ENCODE peak calls at places on chromosomes 13 and 19, in five cellular contexts. N is kidney epithelial cell, Z is epithelial cell of esophagus, L is glutamatergic neuron, Q is cardiac muscle cell. J is an unnamed sample.

GRCh38 chr19:28883241-28883693 is 329.7 kb downstream of the UQCRFS1 start:
- DNase-seq in N (no peak), Z (no peak), L (no peak), Q (peak), J (no peak)

GRCh38 chr13:63209330-63210017 is 1793.8 kb upstream of the PCDH20 start:
- DNase-seq in N (no peak), Z (no peak), L (no peak), Q (no peak), J (no peak)

GRCh38 chr13:34017231-34017630 is 199.3 kb downstream of the RFC3 start:
- DNase-seq in N (no peak), Z (peak), L (no peak), Q (no peak), J (no peak)

GRCh38 chr19:29697523-29698261 is 17.4 kb downstream of the C19orf12 start:
- DNase-seq in N (no peak), Z (no peak), L (no peak), Q (no peak), J (no peak)

GRCh38 chr19:12015015-12015752 is 20.3 kb downstream of the ZNF433 start:
- DNase-seq in N (no peak), Z (no peak), L (no peak), Q (no peak), J (no peak)

GRCh38 chr19:56253737-56254136 is 18.8 kb upstream of the EDDM13 start:
- DNase-seq in N (peak), Z (peak), L (no peak), Q (peak), J (no peak)

GRCh38 chr13:40306817-40307216 is 359.6 kb downstream of the FOXO1 start:
- DNase-seq in N (no peak), Z (peak), L (no peak), Q (no peak), J (no peak)

GRCh38 chr13:37295046-37295445 is 189.6 kb upstream of the CSNK1A1L start:
- DNase-seq in N (no peak), Z (no peak), L (no peak), Q (no peak), J (no peak)

GRCh38 chr19:19860756-19861390 is 4.8 kb upstream of the ZNF253 start:
- DNase-seq in N (no peak), Z (peak), L (peak), Q (peak), J (no peak)

GRCh38 chr19:633786-634639 is 676 bp upstream of the POLRMT start:
- DNase-seq in N (no peak), Z (peak), L (no peak), Q (no peak), J (no peak)

GRCh38 chr13:109787135-109787954 is 962 bp upstream of the IRS2 start:
- DNase-seq in N (no peak), Z (peak), L (peak), Q (peak), J (peak)

GRCh38 chr13:79936368-79937136 is 404.4 kb downstream of the SPRY2 start:
- DNase-seq in N (peak), Z (peak), L (no peak), Q (no peak), J (no peak)

GRCh38 chr13:25493930-25494707 is 122.3 kb downstream of the ATP8A2 start:
- DNase-seq in N (no peak), Z (no peak), L (no peak), Q (peak), J (no peak)

GRCh38 chr13:20192470-20193141 is at the start of gene GJB2:
- DNase-seq in N (no peak), Z (peak), L (no peak), Q (peak), J (no peak)

GRCh38 chr13:99911069-99911964 is 60.2 kb downstream of the ZIC5 start:
- DNase-seq in N (no peak), Z (no peak), L (no peak), Q (no peak), J (no peak)

GRCh38 chr19:41588497-41589209 is 12.7 kb downstream of the CEACAM21 start:
- DNase-seq in N (peak), Z (peak), L (no peak), Q (peak), J (no peak)

GRCh38 chr19:6489278-6490061 is 7.9 kb upstream of the DENND1C start:
- DNase-seq in N (no peak), Z (no peak), L (no peak), Q (no peak), J (no peak)

GRCh38 chr19:5155586-5156210 is 184.9 kb downstream of the PTPRS start:
- DNase-seq in N (no peak), Z (no peak), L (no peak), Q (no peak), J (no peak)

GRCh38 chr13:67023088-67023893 is 206.8 kb downstream of the PCDH9 start:
- DNase-seq in N (peak), Z (peak), L (no peak), Q (no peak), J (no peak)

GRCh38 chr19:21482863-21483276 is 22.5 kb upstream of the ZNF429 start:
- DNase-seq in N (no peak), Z (peak), L (peak), Q (peak), J (no peak)

GRCh38 chr13:30752201-30752797 is 17.0 kb downstream of the ALOX5AP start:
- DNase-seq in N (no peak), Z (peak), L (peak), Q (peak), J (no peak)

GRCh38 chr19:38542040-38542439 is 75.7 kb downstream of the MAP4K1 start:
- DNase-seq in N (no peak), Z (no peak), L (no peak), Q (no peak), J (no peak)

GRCh38 chr19:38544569-38545315 is 73.0 kb downstream of the MAP4K1 start:
- DNase-seq in N (peak), Z (no peak), L (no peak), Q (no peak), J (no peak)

GRCh38 chr19:38545596-38545995 is 72.2 kb downstream of the MAP4K1 start:
- DNase-seq in N (no peak), Z (no peak), L (no peak), Q (no peak), J (no peak)

GRCh38 chr19:38543286-38543806 is 74.4 kb downstream of the MAP4K1 start:
- DNase-seq in N (no peak), Z (no peak), L (no peak), Q (no peak), J (no peak)

DNA sequence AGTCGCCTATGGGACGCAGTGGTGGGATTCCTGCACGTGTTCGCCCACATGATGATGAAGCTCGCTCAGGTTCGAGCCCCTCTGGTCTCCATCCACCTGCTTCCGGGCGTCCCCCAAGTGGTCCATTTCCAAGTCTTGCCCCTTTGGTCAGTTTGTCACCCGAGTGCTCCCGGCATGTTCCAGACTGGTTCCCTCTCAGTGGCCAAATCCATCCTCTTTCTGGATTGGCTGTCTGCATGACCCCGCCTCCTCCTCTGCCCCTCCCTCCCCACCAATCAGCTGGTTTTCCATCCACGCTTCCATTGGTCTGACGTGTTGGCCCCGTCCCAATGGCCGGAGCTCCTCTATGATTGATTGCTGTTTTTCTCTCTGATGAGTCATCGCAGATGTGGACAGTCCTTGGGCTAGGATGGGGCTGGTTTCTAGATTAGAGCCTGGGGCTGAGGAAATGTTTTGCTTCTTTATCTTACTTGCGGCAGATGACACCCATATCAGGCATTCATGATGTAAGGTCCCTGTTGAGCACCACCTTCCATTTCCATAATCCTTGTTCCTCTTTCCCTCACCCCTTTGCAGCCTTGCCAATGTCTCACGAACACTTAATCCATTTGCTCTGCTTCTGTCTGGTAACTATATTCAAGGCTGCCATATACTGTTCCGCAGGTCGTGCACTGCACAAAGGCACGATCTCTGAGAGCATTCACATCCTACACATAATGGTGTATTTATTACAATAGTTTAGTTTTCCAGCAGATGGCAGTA is 73.8 kb downstream of the MAP4K1 start:
- DNase-seq in N (peak), Z (peak), L (no peak), Q (peak), J (no peak)
- TF ChIP-seq CTCF in N (peak), Z (peak), L (peak), Q (no peak), J (peak)

DNA sequence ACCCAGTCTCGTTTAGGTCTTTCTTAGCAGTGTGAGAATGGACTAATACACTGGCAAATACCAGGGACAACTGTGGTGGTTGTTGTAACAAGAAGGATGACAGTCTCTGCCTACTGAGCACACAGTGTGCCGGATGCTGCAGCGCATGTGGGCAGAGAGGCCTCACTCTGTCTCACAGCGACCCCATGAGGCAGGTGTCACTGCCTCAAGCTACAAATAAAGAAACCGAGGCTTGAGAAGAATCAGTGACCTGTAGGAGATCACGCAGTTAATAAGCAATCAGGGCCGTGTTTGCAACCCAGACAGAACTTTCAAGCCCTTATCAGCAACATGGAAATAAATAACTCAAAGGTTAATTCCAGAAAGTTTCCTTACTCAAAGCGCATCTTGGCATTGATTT is 40.5 kb upstream of the GAS6 start:
- DNase-seq in N (no peak), Z (peak), L (no peak), Q (peak), J (no peak)
- TF ChIP-seq CTCF in N (peak), Z (peak), L (no peak), Q (peak), J (peak)

GRCh38 chr19:43101950-43102349 is 19.4 kb upstream of the PSG2 start:
- DNase-seq in N (no peak), Z (no peak), L (no peak), Q (no peak), J (no peak)
- TF ChIP-seq CTCF in N (no peak), Z (no peak), L (no peak), Q (no peak), J (no peak)

DNA sequence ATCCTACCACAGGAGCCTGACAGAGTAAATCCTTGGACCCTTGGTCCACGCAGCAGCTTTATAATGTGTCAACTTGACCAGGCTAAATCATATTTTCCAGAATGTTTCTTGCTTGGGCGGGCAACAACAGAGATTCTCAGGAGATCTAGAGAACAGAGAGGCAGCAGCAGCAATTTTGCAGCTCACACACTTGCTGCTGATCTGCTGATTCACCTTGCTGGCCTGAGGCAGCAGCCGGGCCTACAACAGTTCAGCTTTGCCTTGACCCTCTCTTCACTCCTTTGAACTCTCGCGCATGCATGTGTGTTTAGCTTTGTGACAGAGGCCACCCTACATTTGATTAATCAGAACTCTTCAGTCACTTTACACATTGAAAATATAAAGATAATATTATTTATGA is 159.3 kb downstream of the UGGT2 start:
- DNase-seq in N (no peak), Z (no peak), L (no peak), Q (peak), J (no peak)
- TF ChIP-seq CTCF in N (no peak), Z (no peak), L (no peak), Q (no peak), J (no peak)

DNA sequence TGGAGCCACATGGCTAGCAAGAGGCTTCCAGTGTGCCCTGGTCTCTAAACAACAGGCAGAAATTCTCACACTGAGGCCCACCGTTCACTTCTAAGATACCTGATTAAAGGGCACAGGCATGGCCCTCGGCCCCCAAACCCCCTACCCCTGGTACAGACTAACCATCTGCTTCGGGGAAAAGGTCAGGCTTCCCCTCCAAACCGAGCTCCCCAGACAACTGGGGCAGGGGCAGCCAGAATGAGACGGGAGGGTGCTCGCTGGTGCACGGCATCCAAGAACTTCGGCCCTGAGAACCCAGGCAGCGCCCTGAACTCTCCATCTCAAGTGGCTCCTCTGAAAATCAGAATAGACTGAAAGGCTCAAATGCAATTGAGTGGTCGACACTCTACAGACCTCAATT is 5.6 kb downstream of the PPP6R1 start:
- DNase-seq in N (no peak), Z (no peak), L (no peak), Q (no peak), J (no peak)
- TF ChIP-seq CTCF in N (no peak), Z (no peak), L (no peak), Q (no peak), J (no peak)

GRCh38 chr13:101258071-101258470 is 158.2 kb downstream of the NALCN start:
- DNase-seq in N (peak), Z (peak), L (peak), Q (no peak), J (no peak)
- TF ChIP-seq CTCF in N (no peak), Z (no peak), L (no peak), Q (no peak), J (no peak)

DNA sequence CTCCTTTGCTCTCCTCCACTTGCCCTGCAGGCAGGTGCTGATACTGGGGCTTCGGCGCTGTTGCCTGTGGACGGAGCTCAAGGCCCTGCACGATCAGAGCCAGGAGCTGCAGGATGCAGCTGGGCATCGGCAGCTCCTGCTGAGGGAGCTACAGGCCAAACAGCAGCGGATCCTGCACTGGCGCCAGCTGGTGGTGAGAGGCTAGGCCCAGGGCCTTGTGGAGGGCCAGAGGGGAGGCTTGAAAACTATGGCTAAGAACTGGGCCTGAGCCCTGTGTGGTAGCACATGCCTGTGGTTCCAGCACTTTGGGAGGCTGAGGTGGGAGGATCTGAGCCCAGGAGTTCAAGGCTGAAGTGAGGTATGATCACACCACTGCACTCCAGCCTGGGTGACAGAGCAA is 6.3 kb downstream of the HAUS5 start:
- DNase-seq in N (no peak), Z (no peak), L (no peak), Q (no peak), J (no peak)
- TF ChIP-seq CTCF in N (peak), Z (no peak), L (no peak), Q (no peak), J (no peak)

GRCh38 chr13:42816538-42816937 is 35.2 kb downstream of the FAM216B start:
- DNase-seq in N (no peak), Z (no peak), L (no peak), Q (no peak), J (no peak)
- TF ChIP-seq CTCF in N (no peak), Z (no peak), L (peak), Q (no peak), J (peak)

GRCh38 chr13:44196186-44196751 is 177.4 kb upstream of the SERP2 start:
- DNase-seq in N (no peak), Z (peak), L (no peak), Q (no peak), J (no peak)

GRCh38 chr13:44193731-44194130 is 179.9 kb upstream of the SERP2 start:
- DNase-seq in N (no peak), Z (no peak), L (no peak), Q (no peak), J (no peak)

GRCh38 chr13:44198826-44199225 is 174.8 kb upstream of the SERP2 start:
- DNase-seq in N (no peak), Z (peak), L (no peak), Q (no peak), J (no peak)

GRCh38 chr13:44199627-44200207 is 173.9 kb upstream of the SERP2 start:
- DNase-seq in N (no peak), Z (peak), L (no peak), Q (no peak), J (no peak)

DNA sequence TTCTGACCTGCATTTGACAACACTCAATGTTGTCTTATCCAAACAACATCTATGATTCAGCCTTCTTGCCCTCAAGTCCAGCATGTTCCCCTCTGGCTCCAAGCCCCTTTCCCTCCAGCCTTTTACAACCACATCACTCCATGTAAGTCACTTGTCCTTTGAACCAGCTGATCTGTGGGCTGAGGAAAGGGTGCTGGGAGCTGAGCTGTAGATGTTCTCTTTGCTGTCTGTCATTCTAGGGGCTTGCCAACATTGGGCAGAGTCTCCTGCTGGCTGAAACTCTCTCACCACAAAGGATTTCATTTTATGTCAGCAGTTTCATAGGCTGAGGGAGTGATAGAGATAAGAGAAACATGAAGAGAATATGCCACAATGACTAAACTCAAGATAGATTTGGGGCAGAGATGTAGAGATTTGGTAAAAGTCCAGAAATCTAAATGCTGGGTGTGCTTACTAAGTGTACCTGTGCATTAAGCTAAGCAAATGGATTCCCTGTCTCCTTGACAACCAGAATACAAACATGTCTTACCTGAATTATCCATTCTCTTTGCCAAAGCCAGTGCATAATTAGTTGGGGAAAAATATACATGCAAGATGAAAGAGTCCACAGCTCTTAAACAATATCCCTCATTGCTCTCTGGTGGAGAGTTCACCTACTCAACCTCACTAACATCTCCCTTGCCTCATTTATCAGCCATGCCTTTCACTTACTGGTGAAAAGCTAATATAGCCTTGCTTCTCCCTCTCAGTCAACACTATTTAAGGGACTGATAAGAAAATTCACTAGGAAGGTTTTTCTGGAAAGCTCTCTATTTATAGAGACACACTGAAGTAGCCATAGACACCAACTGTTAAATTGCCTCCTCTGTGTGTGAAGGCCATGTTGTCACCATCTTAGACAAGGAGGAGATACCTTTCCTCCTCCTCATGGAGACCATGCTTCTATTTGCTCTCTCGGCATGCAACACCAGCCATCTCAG is 175.5 kb upstream of the SERP2 start:
- DNase-seq in N (no peak), Z (peak), L (no peak), Q (peak), J (no peak)
- TF ChIP-seq CTCF in N (no peak), Z (no peak), L (no peak), Q (no peak), J (no peak)

J was measured in neural crest cell.